ENCODE peak calls at places on chromosomes 16 and 17, in seven cellular contexts. G is nephron progenitor cell, T is lower lobe of right lung, A is MCF 10A, R is fibroblast of mammary gland, N is breast epithelium, M is AG09309. Q is an unnamed sample.

GRCh38 chr16:81558444-81559175 is 114.0 kb downstream of the CMIP start:
- DNase-seq in T (peak), R (no peak), G (no peak), A (no peak), N (peak), M (no peak), Q (no peak)

GRCh38 chr17:21025446-21025845 is 17.4 kb downstream of the USP22 start:
- DNase-seq in G (no peak), T (no peak), R (peak), N (no peak), A (no peak), M (no peak), Q (no peak)

GRCh38 chr17:36937001-36937960 is at the start of gene LHX1:
- DNase-seq in N (no peak), G (no peak), A (no peak), M (no peak), T (no peak), R (no peak), Q (no peak)

GRCh38 chr17:4696432-4696796 is 7.5 kb downstream of the PELP1 start:
- DNase-seq in T (no peak), N (no peak), R (no peak), G (no peak), M (no peak), A (no peak), Q (no peak)

GRCh38 chr16:23182675-23183485 is at the start of gene SCNN1G:
- DNase-seq in M (no peak), N (no peak), T (peak), G (peak), R (no peak), A (peak), Q (no peak)

GRCh38 chr17:65936013-65936412 is 255.9 kb downstream of the CEP112 start:
- DNase-seq in A (peak), G (no peak), R (peak), N (no peak), T (no peak), M (no peak), Q (peak)

GRCh38 chr16:67857547-67858233 is 10.2 kb upstream of the CENPT start:
- DNase-seq in M (peak), R (peak), A (peak), N (peak), T (peak), G (no peak), Q (peak)

GRCh38 chr17:44360826-44361225 is 2.8 kb downstream of the FAM171A2 start:
- DNase-seq in N (no peak), R (peak), G (peak), T (no peak), A (no peak), M (no peak), Q (peak)

GRCh38 chr16:27512061-27512460 is 37.7 kb downstream of the GTF3C1 start:
- DNase-seq in G (no peak), N (no peak), T (no peak), R (no peak), A (no peak), M (no peak), Q (no peak)

GRCh38 chr17:40347319-40348135 is 17.0 kb downstream of the GJD3 start:
- DNase-seq in G (no peak), N (no peak), R (no peak), T (no peak), A (no peak), M (no peak), Q (no peak)

GRCh38 chr17:357634-358033 is 5.0 kb upstream of the RPH3AL start:
- DNase-seq in G (no peak), A (no peak), M (no peak), T (no peak), R (no peak), N (no peak), Q (no peak)

GRCh38 chr17:47316316-47316715 is 7.4 kb upstream of the EFCAB13 start:
- DNase-seq in M (no peak), A (peak), R (peak), T (no peak), N (no peak), G (no peak), Q (peak)

GRCh38 chr16:49416276-49416675 is 42.7 kb downstream of the C16orf78 start:
- DNase-seq in M (no peak), R (no peak), T (no peak), A (no peak), N (no peak), G (no peak), Q (no peak)

GRCh38 chr17:1347681-1348318 is 52.2 kb downstream of the YWHAE start:
- DNase-seq in A (no peak), N (peak), R (peak), M (no peak), T (peak), G (no peak), Q (peak)

GRCh38 chr17:81000089-81000630 is 8.5 kb downstream of the CHMP6 start:
- DNase-seq in R (no peak), M (no peak), N (no peak), G (no peak), A (no peak), T (peak), Q (no peak)

GRCh38 chr17:9517396-9517795 is 58.2 kb downstream of the STX8 start:
- DNase-seq in N (no peak), T (no peak), A (no peak), G (no peak), M (no peak), R (no peak), Q (no peak)

GRCh38 chr16:63617990-63618763 is 1503.7 kb downstream of the CDH11 start:
- DNase-seq in N (no peak), M (no peak), G (no peak), R (no peak), A (no peak), T (no peak), Q (no peak)

GRCh38 chr17:34379876-34380275 is 16.8 kb upstream of the CCL1 start:
- DNase-seq in T (no peak), M (no peak), N (no peak), A (no peak), R (no peak), G (no peak), Q (no peak)

GRCh38 chr16:26688105-26688504 is 378.6 kb upstream of the C16orf82 start:
- DNase-seq in N (no peak), M (no peak), T (no peak), G (no peak), A (no peak), R (no peak), Q (no peak)

GRCh38 chr16:52912565-52913173 is 140.0 kb downstream of the CHD9NB start:
- DNase-seq in R (peak), G (peak), M (peak), T (peak), N (peak), A (peak), Q (peak)

GRCh38 chr16:82924075-82924854 is 297.5 kb downstream of the CDH13 start:
- DNase-seq in G (no peak), R (no peak), M (no peak), A (no peak), T (no peak), N (no peak), Q (no peak)

GRCh38 chr17:35119370-35120185 is at the start of gene RAD51D:
- DNase-seq in N (peak), A (peak), R (peak), G (peak), T (peak), M (no peak), Q (peak)

GRCh38 chr16:19691161-19691850 is 26.7 kb downstream of the KNOP1 start:
- DNase-seq in G (no peak), T (no peak), N (peak), A (no peak), M (no peak), R (no peak), Q (peak)

GRCh38 chr16:1152651-1153259 is at the start of gene CACNA1H:
- DNase-seq in T (no peak), R (no peak), N (no peak), G (peak), M (no peak), A (no peak), Q (no peak)

GRCh38 chr16:48613061-48613957 is 3.3 kb upstream of the N4BP1 start:
- DNase-seq in A (no peak), M (no peak), N (no peak), G (no peak), R (no peak), T (no peak), Q (no peak)

GRCh38 chr17:49901460-49902331 is 53.8 kb upstream of the TAC4 start:
- DNase-seq in G (peak), N (no peak), R (no peak), M (no peak), A (no peak), T (peak), Q (no peak)

GRCh38 chr16:4083347-4083870 is 32.8 kb downstream of the ADCY9 start:
- DNase-seq in M (no peak), R (no peak), A (no peak), T (no peak), G (no peak), N (no peak), Q (no peak)

GRCh38 chr17:43468746-43469544 is 14.8 kb upstream of the DHX8 start:
- DNase-seq in R (peak), G (no peak), T (no peak), N (no peak), A (peak), M (peak), Q (peak)

DNA sequence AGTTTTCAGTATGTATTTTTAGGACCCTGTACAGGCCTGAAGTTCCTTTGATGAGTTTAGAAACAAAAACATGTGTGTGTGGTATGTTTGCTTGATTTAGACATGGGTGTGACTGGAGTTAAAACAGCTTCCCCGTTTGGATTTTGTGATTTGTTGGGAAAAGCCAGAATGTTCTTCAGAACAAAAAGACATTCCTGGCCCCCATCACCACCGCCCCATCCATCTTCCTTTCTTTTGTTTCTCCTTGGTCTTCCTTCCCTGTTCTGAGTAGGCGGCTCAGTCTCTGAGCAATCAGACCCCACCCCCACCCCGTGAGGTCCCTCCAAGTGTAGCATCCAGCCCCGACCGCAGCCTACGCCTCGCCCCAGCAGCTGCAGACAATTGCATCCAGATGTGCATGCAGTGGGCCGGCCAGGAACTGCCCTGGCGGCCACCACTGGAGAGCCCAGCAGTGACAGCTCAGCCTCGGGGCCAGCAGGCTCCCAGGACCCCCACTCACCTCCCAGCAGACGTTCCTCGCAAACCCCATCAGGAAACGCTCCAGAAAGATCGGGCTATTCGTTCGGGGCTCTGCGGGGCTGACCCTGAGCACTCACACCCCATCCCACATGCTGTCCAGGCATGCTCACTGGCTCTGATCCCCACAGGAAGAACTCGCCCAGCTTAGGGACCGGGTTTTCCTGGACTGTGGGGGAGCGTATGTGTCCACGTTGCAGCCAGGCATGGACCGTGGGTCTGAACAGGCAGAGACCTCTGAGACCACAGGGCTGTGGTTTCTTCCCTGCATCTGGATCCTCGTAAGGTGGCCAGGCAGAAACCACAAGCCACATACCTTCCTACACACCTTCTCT is 99.8 kb upstream of the CDH5 start:
- DNase-seq in T (peak), A (no peak), G (peak), M (no peak), R (peak), N (peak), Q (peak)
- TF ChIP-seq CTCF in T (no peak), A (no peak), G (no peak), M (peak), R (peak), N (no peak), Q (peak)

DNA sequence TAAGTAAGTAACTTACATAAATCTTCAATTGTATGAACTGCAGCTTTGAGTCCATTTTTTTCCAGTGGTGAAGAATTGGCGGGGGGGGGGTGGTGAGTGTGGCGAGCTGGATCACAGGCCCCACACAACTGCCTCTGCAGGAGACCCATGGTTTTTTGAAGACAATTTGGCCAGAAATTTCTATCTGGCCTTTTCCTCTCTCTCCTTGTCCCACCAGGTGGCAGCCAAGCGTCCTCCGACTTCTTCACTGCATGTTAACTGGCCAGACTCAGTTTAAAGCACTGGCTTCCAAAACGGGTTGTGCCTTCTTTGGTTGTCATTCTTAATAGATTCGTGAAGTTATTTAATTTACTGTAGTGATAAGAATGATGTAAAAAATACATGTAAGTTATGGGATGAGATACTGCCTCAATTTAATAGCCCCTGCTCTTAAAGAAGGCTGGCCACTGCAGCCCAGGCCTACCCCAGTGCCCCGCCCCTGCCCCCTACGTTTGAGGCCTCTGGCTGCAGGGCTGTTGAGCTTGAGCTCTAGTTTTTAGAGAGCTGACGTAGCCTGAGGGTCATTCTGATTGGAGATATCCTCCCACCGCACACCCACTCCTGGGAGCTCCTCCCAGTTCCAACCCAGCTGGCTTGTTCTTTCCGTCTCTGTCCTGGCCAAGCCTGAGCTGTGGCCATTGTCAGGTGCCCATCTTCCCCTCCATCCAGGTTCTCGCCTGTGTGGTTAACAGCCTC is 36.4 kb downstream of the AKAP1 start:
- DNase-seq in R (peak), A (peak), N (no peak), T (no peak), G (peak), M (no peak), Q (peak)
- TF ChIP-seq CTCF in R (peak), A (no peak), N (peak), T (peak), G (peak), M (peak), Q (peak)

GRCh38 chr16:84952335-84953050 is 58.8 kb downstream of the ZDHHC7 start:
- DNase-seq in N (peak), T (peak), R (peak), A (peak), M (peak), G (peak), Q (peak)

GRCh38 chr16:84949776-84950436 is 61.4 kb downstream of the ZDHHC7 start:
- DNase-seq in R (no peak), T (no peak), N (no peak), M (no peak), G (no peak), A (no peak), Q (no peak)

GRCh38 chr16:84948855-84949610 is 62.3 kb downstream of the ZDHHC7 start:
- DNase-seq in G (no peak), T (no peak), R (no peak), N (no peak), M (no peak), A (no peak), Q (no peak)

GRCh38 chr16:84953051-84953746 is 58.1 kb downstream of the ZDHHC7 start:
- DNase-seq in G (no peak), R (no peak), M (no peak), A (no peak), N (no peak), T (no peak), Q (no peak)

DNA sequence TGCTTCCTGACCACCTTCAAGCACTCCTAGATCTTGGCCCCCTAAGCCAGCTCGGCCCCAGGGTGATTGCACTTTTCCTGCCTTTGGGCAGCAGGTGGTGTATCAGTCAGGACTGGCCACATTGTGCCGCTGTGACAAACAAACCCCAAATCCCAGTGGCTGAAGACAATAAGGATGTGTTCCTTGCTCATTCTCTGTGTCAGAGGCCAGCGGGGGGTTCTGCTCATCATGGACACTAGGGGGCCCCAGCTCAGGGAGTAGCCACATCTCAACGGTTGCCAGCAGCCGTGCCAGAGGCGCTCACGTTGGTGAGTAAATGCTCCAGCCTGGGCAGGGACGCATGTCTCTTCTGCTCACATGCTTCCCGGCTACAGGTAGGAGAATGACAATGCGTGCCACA is 60.4 kb downstream of the ZDHHC7 start:
- DNase-seq in A (peak), G (peak), R (no peak), M (no peak), N (no peak), T (no peak), Q (no peak)
- TF ChIP-seq CTCF in A (no peak), G (no peak), R (peak), M (peak), N (no peak), T (peak), Q (peak)

DNA sequence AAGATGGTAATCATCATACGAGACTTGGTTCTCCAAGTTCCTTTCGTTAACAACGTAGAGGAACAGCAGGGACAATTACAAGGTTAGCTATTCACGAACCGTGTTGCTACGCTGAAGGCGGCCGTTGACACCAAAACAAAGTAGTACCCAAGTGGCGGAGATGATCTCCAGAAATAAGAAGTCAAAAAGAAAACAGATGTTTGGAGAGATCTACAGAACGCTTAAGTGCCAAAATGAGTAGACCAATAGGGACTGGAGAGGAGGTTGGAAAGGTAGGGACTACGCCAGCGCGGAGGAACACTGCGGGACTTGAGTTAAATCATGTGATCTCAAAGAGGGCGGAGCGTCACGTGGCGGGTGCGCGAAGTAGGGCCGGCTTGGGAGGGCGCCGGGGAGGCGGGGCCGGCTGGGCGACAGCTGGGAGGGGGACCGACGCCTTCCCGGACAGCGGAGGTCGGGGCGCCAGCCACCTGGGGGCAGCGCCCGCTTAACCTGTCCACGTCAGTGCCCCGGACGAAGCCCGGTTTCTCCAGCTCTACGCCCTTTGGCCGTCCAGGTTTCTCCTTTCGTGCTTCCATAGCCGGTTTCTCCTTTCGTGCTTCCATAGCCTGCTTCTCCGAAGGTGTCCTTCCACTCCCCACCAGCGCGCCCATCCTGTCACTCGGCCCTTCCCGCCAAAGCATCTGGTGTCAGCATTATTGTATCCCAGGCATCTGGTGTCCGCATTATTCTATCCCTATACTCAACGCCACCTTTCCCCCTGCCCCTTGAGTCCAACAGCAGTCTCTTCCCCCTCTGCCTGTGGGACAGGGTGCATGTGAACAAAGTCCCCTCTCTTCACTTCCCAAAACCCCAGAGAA is 698 bp upstream of the GABARAP start:
- DNase-seq in N (peak), M (peak), A (peak), G (peak), T (peak), R (peak), Q (peak)
- TF ChIP-seq CTCF in N (no peak), M (no peak), A (no peak), G (no peak), T (peak), R (no peak), Q (no peak)

GRCh38 chr16:80369559-80369958 is 171.2 kb upstream of the DYNLRB2 start:
- DNase-seq in G (peak), R (peak), T (no peak), A (peak), N (peak), M (peak), Q (peak)
- TF ChIP-seq CTCF in G (peak), R (peak), T (peak), A (peak), N (no peak), M (peak), Q (peak)

DNA sequence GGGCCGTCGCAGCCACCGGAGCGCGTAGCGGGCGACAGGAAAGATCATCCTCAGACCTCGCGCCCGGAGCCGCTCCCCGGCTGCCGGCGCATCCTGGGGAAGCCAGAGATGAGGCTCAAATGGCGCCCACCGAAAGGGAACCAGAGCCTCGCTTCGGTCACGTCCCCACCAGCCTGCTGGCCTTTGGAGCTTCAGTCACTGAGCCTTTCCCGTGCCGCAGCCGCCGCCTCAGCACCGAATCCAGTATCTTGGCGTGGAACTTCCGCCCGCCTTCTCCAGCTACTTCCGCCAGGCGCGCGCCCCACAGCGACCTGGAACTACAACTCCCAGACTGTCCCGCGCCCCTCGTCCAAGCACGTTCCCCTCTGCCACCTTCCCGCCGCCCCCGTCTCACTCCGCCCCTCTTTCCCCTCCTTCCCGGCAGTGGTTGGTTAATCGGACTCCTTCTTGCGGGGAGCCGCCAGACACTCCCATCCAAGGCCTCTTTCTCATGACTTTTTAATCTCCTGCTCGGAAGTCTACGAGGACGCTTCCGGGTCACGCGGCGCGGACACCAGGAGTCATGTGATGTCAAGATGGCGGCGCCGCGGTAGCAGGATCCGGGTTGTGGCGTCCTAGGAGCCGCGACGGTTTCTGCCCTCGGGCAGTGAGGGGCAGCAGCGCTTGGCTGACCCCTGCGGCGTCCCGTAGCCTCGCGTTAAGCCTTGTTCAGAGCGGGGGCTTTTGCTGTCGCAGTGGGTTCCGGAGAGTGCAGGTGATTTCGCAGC is at the start of the genes SMCR8 and TOP3A:
- DNase-seq in M (peak), N (peak), A (peak), T (peak), G (peak), R (peak), Q (peak)
- TF ChIP-seq CTCF in M (no peak), N (peak), A (no peak), T (no peak), G (no peak), R (no peak), Q (no peak)